ENCODE peak calls at places on chromosomes 7 and 10, in six cellular contexts. X, F, E, P, M and D are unnamed samples. For H3K9me3, the result is how much of the 10 kb centered on the place peaks cover.

GRCh38 chr10:120598377-120598776 is 141.3 kb downstream of the PLPP4 start:
- DNase-seq in M (peak), E (no peak), F (no peak), P (no peak), X (no peak), D (no peak)

GRCh38 chr10:103493911-103494877 is 689 bp downstream of the NEURL1 start:
- DNase-seq in E (peak), M (no peak), P (no peak), F (no peak), X (peak), D (no peak)

GRCh38 chr7:148135106-148135505 is 455.5 kb upstream of the C7orf33 start:
- DNase-seq in X (no peak), P (no peak), E (no peak), M (no peak), F (no peak), D (no peak)

GRCh38 chr7:88226886-88227516 is 7.2 kb upstream of the SRI start:
- DNase-seq in P (no peak), E (peak), M (no peak), X (peak), F (no peak), D (no peak)

GRCh38 chr7:94062372-94062771 is 58.2 kb upstream of the BET1 start:
- DNase-seq in F (no peak), P (no peak), E (no peak), M (no peak), X (no peak), D (no peak)

GRCh38 chr7:68730871-68731403 is 867.3 kb upstream of the AUTS2 start:
- DNase-seq in P (peak), F (no peak), M (no peak), E (peak), X (peak), D (no peak)

GRCh38 chr7:137282043-137282442 is 61.5 kb downstream of the PTN start:
- DNase-seq in F (no peak), E (no peak), P (no peak), M (no peak), X (no peak), D (no peak)

GRCh38 chr10:68526634-68527132 is 640 bp downstream of the SLC25A16 start:
- DNase-seq in M (no peak), P (no peak), F (no peak), E (no peak), X (no peak), D (no peak)

GRCh38 chr7:12706900-12707536 is 19.6 kb downstream of the ARL4A start:
- DNase-seq in F (no peak), P (no peak), X (no peak), M (no peak), E (no peak), D (no peak)

GRCh38 chr7:30971840-30972563 is 8.2 kb downstream of the GHRHR start:
- DNase-seq in P (no peak), X (no peak), M (peak), F (no peak), E (no peak), D (no peak)

GRCh38 chr7:130733866-130734524 is at the start of gene KLF14:
- DNase-seq in P (peak), F (peak), E (peak), X (peak), M (peak), D (no peak)

GRCh38 chr10:112262556-112262955 is 20.6 kb upstream of the TECTB start:
- DNase-seq in P (no peak), E (no peak), X (no peak), F (no peak), M (no peak), D (no peak)

GRCh38 chr10:99629625-99629978 is 9.4 kb upstream of the SLC25A28 start:
- DNase-seq in E (no peak), X (no peak), P (no peak), F (no peak), M (no peak), D (no peak)

GRCh38 chr7:19772858-19773337 is 519 bp downstream of the TMEM196 start:
- DNase-seq in F (no peak), P (peak), M (peak), E (peak), X (peak), D (no peak)

GRCh38 chr7:107145072-107145838 is 23.5 kb upstream of the HBP1 start:
- DNase-seq in X (no peak), M (no peak), E (no peak), F (no peak), P (no peak), D (no peak)

GRCh38 chr10:112949128-112949823 is 771 bp upstream of the TCF7L2 start:
- DNase-seq in E (no peak), M (no peak), P (no peak), F (no peak), X (no peak), D (no peak)

GRCh38 chr10:78844956-78845355 is 223.8 kb upstream of the ZMIZ1 start:
- DNase-seq in F (no peak), M (no peak), P (peak), X (no peak), E (no peak), D (no peak)

GRCh38 chr10:77348082-77348481 is 289.5 kb downstream of the KCNMA1 start:
- DNase-seq in F (no peak), P (no peak), M (no peak), E (no peak), X (no peak), D (no peak)

GRCh38 chr7:92246363-92247101 is 758 bp downstream of the ANKIB1 start:
- DNase-seq in E (peak), P (peak), F (peak), X (peak), M (peak), D (no peak)

GRCh38 chr10:95242581-95243317 is 48.1 kb downstream of the PDLIM1 start:
- DNase-seq in M (peak), E (peak), P (peak), F (peak), X (no peak), D (no peak)

GRCh38 chr7:41367967-41368882 is 334.7 kb downstream of the INHBA start:
- DNase-seq in F (no peak), E (no peak), M (no peak), P (no peak), X (no peak), D (no peak)

GRCh38 chr10:119734396-119735332 is 8.8 kb downstream of the INPP5F start:
- DNase-seq in F (no peak), M (no peak), X (no peak), P (no peak), E (no peak), D (no peak)

GRCh38 chr10:16440396-16441105 is 3.7 kb downstream of the PTER start:
- DNase-seq in X (peak), P (peak), F (no peak), E (peak), M (no peak), D (no peak)

GRCh38 chr7:266851-267840 is 22.8 kb upstream of the FOXL3 start:
- DNase-seq in E (peak), X (peak), M (peak), F (no peak), P (peak), D (no peak)

GRCh38 chr10:58107506-58107905 is 160.2 kb downstream of the IPMK start:
- DNase-seq in X (no peak), E (no peak), F (no peak), M (no peak), P (no peak), D (no peak)

GRCh38 chr7:134084488-134085144 is 42.5 kb upstream of the LRGUK start:
- DNase-seq in M (no peak), X (no peak), P (no peak), E (no peak), F (no peak), D (no peak)
- H3K9me3 ChIP-seq in M (under half), X (under half), P (under half), E (under half), F (under half), D (under half)

GRCh38 chr10:133441780-133442179 is 12.0 kb upstream of the SCART1 start:
- DNase-seq in E (no peak), P (no peak), X (no peak), F (no peak), M (no peak), D (no peak)
- H3K9me3 ChIP-seq in E (under half), P (under half), X (under half), F (under half), M (half or more), D (under half)

GRCh38 chr7:77822269-77822668 is 23.7 kb downstream of the PHTF2 start:
- DNase-seq in E (peak), M (no peak), X (peak), P (no peak), F (no peak), D (no peak)
- H3K9me3 ChIP-seq in E (under half), M (under half), X (under half), P (under half), F (under half), D (under half)

DNA sequence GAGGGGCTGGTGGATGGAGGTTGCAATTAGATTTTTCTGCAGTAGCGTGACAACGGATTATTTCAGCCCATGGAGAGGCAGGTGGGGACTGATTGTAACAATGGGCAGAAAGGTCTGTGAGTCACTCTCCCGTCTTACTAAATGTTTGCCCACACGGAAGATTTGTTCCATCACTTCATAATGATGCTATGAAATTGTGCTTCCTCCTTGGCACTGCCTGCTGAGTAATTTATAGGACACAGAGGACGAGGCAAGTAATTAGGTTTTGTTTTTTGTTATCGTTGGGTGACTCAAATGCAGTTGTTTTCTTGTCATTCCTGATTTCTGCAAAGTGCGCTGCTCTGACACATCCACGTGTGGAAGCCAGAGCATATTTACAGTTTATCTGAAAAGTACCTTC is 594.4 kb upstream of the DPP6 start:
- DNase-seq in E (no peak), P (no peak), X (no peak), F (no peak), M (no peak), D (no peak)
- H3K9me3 ChIP-seq in E (under half), P (under half), X (under half), F (under half), M (under half), D (under half)

GRCh38 chr7:9192969-9193368 is 759.6 kb downstream of the NXPH1 start:
- DNase-seq in X (no peak), F (no peak), E (no peak), M (no peak), P (no peak), D (no peak)

GRCh38 chr7:9186730-9187129 is 753.3 kb downstream of the NXPH1 start:
- DNase-seq in M (no peak), F (no peak), E (no peak), P (no peak), X (no peak), D (no peak)

DNA sequence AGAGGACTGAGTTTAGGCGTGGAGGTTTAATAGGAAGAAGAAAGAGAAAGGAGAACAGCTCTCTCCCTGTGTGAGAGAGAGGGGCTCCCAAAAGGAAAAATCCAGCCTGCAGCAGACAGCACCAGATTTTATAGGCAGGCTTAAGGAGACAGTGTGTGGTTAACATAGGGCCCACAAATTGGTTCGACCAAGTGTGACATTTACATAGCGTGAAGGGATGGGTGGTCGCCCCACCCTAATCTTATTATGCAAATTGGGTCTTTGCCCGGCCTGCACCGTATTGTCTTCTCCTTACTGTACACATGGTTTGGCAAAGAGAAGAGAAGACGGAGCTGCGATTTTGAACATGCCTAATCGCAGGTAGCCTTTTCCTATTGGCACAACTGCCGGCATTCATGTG is 756.3 kb downstream of the NXPH1 start:
- DNase-seq in E (no peak), M (no peak), X (no peak), P (no peak), F (no peak), D (no peak)
- H3K9me3 ChIP-seq in E (under half), M (under half), X (under half), P (under half), F (under half), D (under half)

GRCh38 chr10:130513686-130514476 is 377.7 kb downstream of the GLRX3 start:
- DNase-seq in E (no peak), M (no peak), F (no peak), P (no peak), X (no peak), D (no peak)
- H3K9me3 ChIP-seq in E (under half), M (under half), F (under half), P (under half), X (under half), D (under half)

GRCh38 chr7:64603271-64603670 is 40.4 kb upstream of the ZNF680 start:
- DNase-seq in M (no peak), E (no peak), P (no peak), X (no peak), F (no peak), D (no peak)

GRCh38 chr7:64602086-64602485 is 39.2 kb upstream of the ZNF680 start:
- DNase-seq in M (no peak), P (no peak), E (no peak), X (no peak), F (no peak), D (no peak)

GRCh38 chr7:64608116-64608910 is 45.4 kb upstream of the ZNF680 start:
- DNase-seq in E (no peak), F (no peak), M (no peak), X (no peak), P (no peak), D (no peak)

GRCh38 chr7:64602518-64602917 is 39.6 kb upstream of the ZNF680 start:
- DNase-seq in X (no peak), E (no peak), P (no peak), F (no peak), M (no peak), D (no peak)

GRCh38 chr7:64606385-64606784 is 43.5 kb upstream of the ZNF680 start:
- DNase-seq in M (no peak), P (no peak), X (no peak), E (no peak), F (no peak), D (no peak)
- H3K9me3 ChIP-seq in M (half or more), P (under half), X (under half), E (under half), F (under half), D (under half)

GRCh38 chr10:133559216-133559615 is 6.2 kb downstream of the SYCE1 start:
- DNase-seq in P (peak), M (no peak), X (no peak), F (no peak), E (no peak), D (no peak)
- H3K9me3 ChIP-seq in P (under half), M (half or more), X (under half), F (under half), E (under half), D (under half)